ENCODE peak calls at places on chromosomes 5 and 9, in four cellular contexts. T, Y, I and P are unnamed samples.

GRCh38 chr9:69768716-69769115 is 8.9 kb upstream of the PTAR1 start:
- DNase-seq in I (no peak), T (no peak), Y (no peak), P (no peak)

GRCh38 chr5:131671994-131672655 is 37.1 kb upstream of the RAPGEF6 start:
- DNase-seq in I (no peak), Y (no peak), T (peak; percentile 75), P (peak; percentile 43)

GRCh38 chr9:125883548-125883947 is 136.4 kb downstream of the PBX3 start:
- DNase-seq in T (no peak), I (no peak), Y (no peak), P (no peak)

GRCh38 chr9:125701351-125701750 is 5.7 kb downstream of the MAPKAP1 start:
- DNase-seq in Y (no peak), I (peak; percentile 90), T (no peak), P (peak; percentile 87)

GRCh38 chr9:112753725-112754124 is 3.2 kb downstream of the SNX30 start:
- DNase-seq in I (peak; percentile 73), Y (no peak), T (no peak), P (peak; percentile 40)

GRCh38 chr5:2848634-2849033 is 97.2 kb upstream of the IRX2 start:
- DNase-seq in T (no peak), I (no peak), Y (no peak), P (no peak)

GRCh38 chr5:144598451-144599068 is 427.9 kb downstream of the KCTD16 start:
- DNase-seq in Y (no peak), I (no peak), T (peak; percentile 50), P (no peak)

GRCh38 chr5:7650755-7651154 is 200.2 kb downstream of the CFAP90 start:
- DNase-seq in Y (no peak), I (no peak), T (no peak), P (no peak)

GRCh38 chr5:128498844-128499455 is 39.1 kb downstream of the FBN2 start:
- DNase-seq in T (no peak), I (peak; percentile 55), Y (no peak), P (peak; percentile 44)

GRCh38 chr5:98296426-98296825 is 477.0 kb upstream of the RGMB start:
- DNase-seq in I (no peak), T (no peak), Y (no peak), P (peak; percentile 39)